ENCODE peak calls at places on chromosome 17, in four cellular contexts. One of them, this sample, is unnamed.

GRCh38 chr17:47952181-47953021 is 5.3 kb downstream of the PRR15L start:
- DNase-seq in epithelial cell of esophagus: no peak
- DNase-seq in caudate nucleus: no peak
- DNase-seq in amygdala: no peak
- DNase-seq in this sample: no peak

GRCh38 chr17:39001703-39002637 is 34.8 kb upstream of the FBXO47 start:
- DNase-seq in amygdala: no peak
- DNase-seq in epithelial cell of esophagus: peak
- DNase-seq in caudate nucleus: no peak
- DNase-seq in this sample: no peak

GRCh38 chr17:965311-965989 is 14.1 kb downstream of the NXN start:
- DNase-seq in epithelial cell of esophagus: peak
- DNase-seq in caudate nucleus: no peak
- DNase-seq in amygdala: no peak
- DNase-seq in this sample: no peak

GRCh38 chr17:45143767-45144198 is 4.5 kb upstream of the HEXIM1 start:
- DNase-seq in amygdala: peak
- DNase-seq in caudate nucleus: peak
- DNase-seq in epithelial cell of esophagus: peak
- DNase-seq in this sample: peak

GRCh38 chr17:41394254-41395016 is 3.0 kb downstream of the KRT31 start:
- DNase-seq in amygdala: no peak
- DNase-seq in caudate nucleus: no peak
- DNase-seq in epithelial cell of esophagus: peak
- DNase-seq in this sample: no peak

GRCh38 chr17:31309525-31309924 is 4.3 kb downstream of the EVI2B start:
- DNase-seq in epithelial cell of esophagus: no peak
- DNase-seq in amygdala: no peak
- DNase-seq in caudate nucleus: no peak
- DNase-seq in this sample: no peak

GRCh38 chr17:42197564-42198156 is 3.4 kb upstream of the GHDC start:
- DNase-seq in caudate nucleus: no peak
- DNase-seq in amygdala: no peak
- DNase-seq in epithelial cell of esophagus: no peak
- DNase-seq in this sample: no peak

GRCh38 chr17:65514082-65514481 is 47.4 kb downstream of the AXIN2 start:
- DNase-seq in epithelial cell of esophagus: peak
- DNase-seq in amygdala: no peak
- DNase-seq in caudate nucleus: no peak
- DNase-seq in this sample: no peak

GRCh38 chr17:17036520-17036998 is 5.7 kb upstream of the MPRIP start:
- DNase-seq in amygdala: no peak
- DNase-seq in epithelial cell of esophagus: no peak
- DNase-seq in caudate nucleus: no peak
- DNase-seq in this sample: peak

GRCh38 chr17:791807-792206 is 9.7 kb downstream of the MRM3 start:
- DNase-seq in caudate nucleus: no peak
- DNase-seq in amygdala: no peak
- DNase-seq in epithelial cell of esophagus: no peak
- DNase-seq in this sample: no peak

This sample was measured in posterior cingulate gyrus.